ENCODE peak calls at places on chromosome 21, in eight cellular contexts. I is fibroblast of lung, E is hepatocyte, Y is cardiac muscle cell, D is A673, L is heart right ventricle, W is GM12878, J is Panc1. R is an unnamed sample.

GRCh38 chr21:46191257-46191685 is 7.0 kb upstream of the SPATC1L start:
- DNase-seq in I (peak; percentile 88), E (peak; percentile 11), Y (no peak), D (no peak), L (no peak), W (no peak), J (no peak), R (no peak)

GRCh38 chr21:45383615-45384201 is 21.3 kb upstream of the COL18A1 start:
- DNase-seq in I (no peak), E (no peak), Y (no peak), D (no peak), L (no peak), W (no peak), J (no peak), R (no peak)

GRCh38 chr21:32233055-32233546 is 45.7 kb downstream of the MIS18A start:
- DNase-seq in I (no peak), E (no peak), Y (no peak), D (no peak), L (no peak), W (no peak), J (no peak), R (no peak)

GRCh38 chr21:34017127-34017961 is 56.0 kb upstream of the MRPS6 start:
- DNase-seq in I (no peak), E (no peak), Y (no peak), D (no peak), L (no peak), W (peak; percentile 79), J (no peak), R (no peak)

GRCh38 chr21:41247976-41248545 is 68.5 kb upstream of the FAM3B start:
- DNase-seq in I (no peak), E (no peak), Y (no peak), D (no peak), L (no peak), W (no peak), J (no peak), R (no peak)

GRCh38 chr21:28150021-28150420 is 842.7 kb downstream of the LTN1 start:
- DNase-seq in I (no peak), E (no peak), Y (no peak), D (no peak), L (no peak), W (no peak), J (no peak), R (peak; percentile 69)

GRCh38 chr21:41598561-41599511 is 90.9 kb upstream of the TMPRSS2 start:
- DNase-seq in I (no peak), E (no peak), Y (no peak), D (no peak), L (no peak), W (no peak), J (no peak), R (no peak)

GRCh38 chr21:34243562-34243961 is 120.2 kb upstream of the KCNE2 start:
- DNase-seq in I (peak; percentile 36), E (no peak), Y (peak; percentile 51), D (peak; percentile 65), L (no peak), W (no peak), J (peak; percentile 5), R (peak; percentile 19)

GRCh38 chr21:46254208-46254975 is 25.8 kb upstream of the LSS start:
- DNase-seq in I (no peak), E (no peak), Y (no peak), D (peak; percentile 17), L (no peak), W (peak; percentile 48), J (no peak), R (no peak)

GRCh38 chr21:23020969-23021368 is 2022.8 kb downstream of the NCAM2 start:
- DNase-seq in I (no peak), E (no peak), Y (no peak), D (no peak), L (no peak), W (no peak), J (no peak), R (no peak)

GRCh38 chr21:34351786-34352241 is 12.0 kb upstream of the KCNE2 start:
- DNase-seq in I (peak; percentile 41), E (peak; percentile 78), Y (peak; percentile 80), D (peak; percentile 56), L (peak; percentile 50), W (peak; percentile 28), J (no peak), R (peak; percentile 59)

GRCh38 chr21:34865922-34866271 is 183.2 kb downstream of the RUNX1 start:
- DNase-seq in I (no peak), E (peak; percentile 44), Y (no peak), D (no peak), L (no peak), W (peak; percentile 74), J (no peak), R (no peak)

GRCh38 chr21:33801424-33802405 is 113.9 kb downstream of the ATP5PO start:
- DNase-seq in I (peak; percentile 43), E (peak; percentile 22), Y (peak; percentile 36), D (peak; percentile 77), L (no peak), W (no peak), J (peak; percentile 85), R (peak; percentile 83)

DNA sequence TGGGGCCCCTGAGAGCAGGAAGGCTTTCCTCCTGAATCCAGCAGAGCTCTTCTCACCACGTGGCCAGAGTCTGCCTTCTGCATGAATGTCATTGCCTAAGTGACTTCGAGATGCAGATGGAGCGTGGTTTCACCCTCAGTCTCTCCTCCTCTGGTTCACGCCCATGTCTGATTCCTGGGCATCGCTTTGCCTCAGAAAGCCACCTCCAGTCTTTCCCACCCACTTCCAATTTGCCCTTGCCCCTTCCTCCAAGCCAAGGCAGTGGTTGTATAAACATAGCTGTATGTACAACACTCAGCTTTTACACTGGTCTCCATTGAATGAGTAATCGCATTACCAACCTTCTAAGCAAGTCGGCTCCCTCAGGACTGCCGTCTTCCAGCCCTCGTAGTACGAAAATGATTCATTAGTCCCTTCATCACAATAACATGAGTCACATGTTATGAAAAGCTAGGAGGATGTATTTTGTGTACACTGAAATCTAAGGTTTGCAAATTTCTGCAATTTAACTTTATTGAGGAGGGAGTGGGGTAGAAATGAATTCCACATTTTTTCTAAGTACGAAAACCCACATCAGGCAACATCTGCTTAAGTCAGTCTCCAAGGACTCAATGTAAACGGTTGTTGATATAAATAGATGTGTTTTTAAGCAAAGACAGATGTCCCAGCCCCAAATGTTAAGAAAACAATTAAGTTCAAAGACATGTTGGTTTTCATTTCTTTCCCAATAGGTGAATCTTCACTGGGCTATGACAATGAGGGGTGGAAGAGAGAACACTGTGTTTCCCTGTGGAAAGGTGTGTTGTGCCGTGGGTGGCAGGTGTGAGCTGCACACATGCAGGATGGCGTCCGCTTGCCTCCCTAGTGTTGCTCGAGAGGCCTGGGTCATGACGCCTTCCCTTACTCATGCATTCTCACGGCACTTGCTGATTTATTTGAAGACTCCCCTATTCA is 32.3 kb upstream of the ETS2 start:
- DNase-seq in I (peak; percentile 98), E (peak; percentile 69), Y (no peak), D (peak; percentile 24), L (no peak), W (no peak), J (peak; percentile 52), R (no peak)
- H3K4me3 ChIP-seq in I (peak overlapping the region; percentile 11), E (no peak overlapping the region), Y (no peak overlapping the region), D (no peak overlapping the region), L (no peak overlapping the region), W (no peak overlapping the region), J (no peak overlapping the region), R (peak overlapping the region; percentile 5)

GRCh38 chr21:36126166-36126565 is 8.7 kb upstream of the CBR3 start:
- DNase-seq in I (peak; percentile 42), E (no peak), Y (no peak), D (no peak), L (no peak), W (no peak), J (no peak), R (no peak)
- H3K27ac ChIP-seq in I (no peak overlapping the region), E (no peak overlapping the region), Y (no peak overlapping the region), D (no peak overlapping the region), L (peak overlapping the region; percentile 27), W (no peak overlapping the region), J (no peak overlapping the region), R (no peak overlapping the region)

DNA sequence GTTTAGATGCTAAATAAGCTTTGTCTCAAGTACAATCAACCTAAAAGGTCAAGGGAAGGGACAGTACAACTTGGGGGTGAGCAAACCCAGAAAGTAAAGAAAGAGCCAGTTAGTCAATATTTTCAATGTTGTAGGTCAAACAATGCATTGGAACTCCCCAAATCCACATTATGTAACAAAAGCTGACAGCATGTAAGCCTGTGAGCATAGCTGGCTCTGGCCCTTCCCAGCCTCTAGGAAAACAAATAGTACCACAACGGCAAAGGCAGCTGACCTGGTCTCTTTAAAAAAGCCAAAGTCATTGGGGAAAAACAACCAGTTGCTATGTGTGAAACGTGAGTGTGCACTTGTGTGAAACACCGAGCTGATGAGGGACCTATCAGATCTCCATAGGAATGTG is 3.4 kb downstream of the CBR1 start:
- DNase-seq in I (no peak), E (peak; percentile 27), Y (no peak), D (no peak), L (no peak), W (no peak), J (no peak), R (no peak)
- H3K27me3 ChIP-seq in I (no peaks in the 10 kb centered on the region), E (no peaks in the 10 kb centered on the region), Y (no peaks in the 10 kb centered on the region), D (no peaks in the 10 kb centered on the region), L (no peaks in the 10 kb centered on the region), W (no peaks in the 10 kb centered on the region), J (no peaks in the 10 kb centered on the region), R (no peaks in the 10 kb centered on the region)

GRCh38 chr21:29155933-29156260 is 25.5 kb downstream of the MAP3K7CL start:
- DNase-seq in I (no peak), E (no peak), Y (no peak), D (no peak), L (no peak), W (no peak), J (no peak), R (no peak)

GRCh38 chr21:29154270-29154669 is 23.8 kb downstream of the MAP3K7CL start:
- DNase-seq in I (no peak), E (no peak), Y (no peak), D (no peak), L (no peak), W (no peak), J (no peak), R (no peak)

GRCh38 chr21:29157084-29157483 is 26.6 kb downstream of the MAP3K7CL start:
- DNase-seq in I (no peak), E (no peak), Y (no peak), D (no peak), L (no peak), W (no peak), J (no peak), R (no peak)

GRCh38 chr21:29152936-29153335 is 22.5 kb downstream of the MAP3K7CL start:
- DNase-seq in I (peak; percentile 37), E (no peak), Y (no peak), D (no peak), L (no peak), W (no peak), J (no peak), R (no peak)

DNA sequence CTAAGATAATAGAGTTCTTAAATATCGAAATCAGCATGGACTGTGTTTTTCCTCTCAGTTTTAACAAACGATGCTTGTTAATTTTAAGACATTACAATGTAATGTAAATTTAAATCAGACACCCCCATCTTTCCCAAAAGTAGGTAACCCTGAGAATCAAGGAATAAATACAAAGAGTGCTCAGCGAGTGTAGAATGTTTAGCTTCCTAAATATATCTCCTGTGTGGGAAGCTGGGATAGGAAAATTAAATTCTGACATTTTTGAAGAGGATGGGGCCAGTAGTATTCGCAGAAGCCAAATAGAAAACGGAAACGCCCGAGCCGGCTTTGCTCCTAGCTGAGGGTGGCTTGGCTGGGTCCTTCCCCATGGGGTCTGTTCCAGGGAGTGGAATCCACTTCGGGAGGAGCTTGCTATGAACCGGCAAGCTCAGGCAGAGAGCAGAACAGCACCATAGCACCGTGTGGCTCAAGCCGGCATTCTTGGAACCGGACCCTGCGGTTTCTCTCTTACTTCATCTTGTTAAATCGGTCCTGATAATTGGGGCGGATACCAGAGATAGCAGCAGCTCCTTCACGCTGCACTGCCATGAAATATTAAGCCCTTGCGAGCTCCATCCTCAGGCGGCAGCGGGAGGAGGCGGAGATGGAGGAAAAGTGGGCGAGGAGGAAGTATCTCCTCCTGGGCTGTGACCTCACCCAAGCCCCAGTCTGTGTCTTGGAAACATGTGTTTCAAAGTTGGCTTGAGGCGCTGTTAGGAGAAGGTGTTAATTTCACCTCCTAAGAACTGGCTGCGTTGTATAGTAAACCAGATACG is 24.9 kb downstream of the MAP3K7CL start:
- DNase-seq in I (peak; percentile 79), E (no peak), Y (peak; percentile 29), D (peak; percentile 45), L (peak; percentile 74), W (no peak), J (no peak), R (no peak)
- H3K4me3 ChIP-seq in I (peak overlapping the region; percentile 36), E (no peak overlapping the region), Y (peak overlapping the region; percentile 5), D (peak overlapping the region; percentile 24), L (peak overlapping the region; percentile 41), W (no peak overlapping the region), J (peak overlapping the region; percentile 27), R (no peak overlapping the region)